ENCODE peak calls at places on chromosomes 4 and X, in four cellular contexts. Q is left lung, M is sigmoid colon, P is fibroblast of pulmonary artery. B is an unnamed sample.

GRCh38 chr4:89283226-89283974 is 24.2 kb downstream of the GPRIN3 start:
- DNase-seq in Q (no peak), M (no peak), P (peak; percentile 69), B (peak; percentile 9)

GRCh38 chr4:74158561-74159396 is 861 bp downstream of the MTHFD2L start:
- DNase-seq in Q (no peak), M (no peak), P (peak; percentile 61), B (peak; percentile 51)

GRCh38 chrX:49071877-49072711 is 1.7 kb downstream of the PRAF2 start:
- DNase-seq in Q (peak; percentile 83), M (peak; percentile 94), P (peak; percentile 73), B (peak; percentile 84)

GRCh38 chr4:48483777-48484493 is 792 bp downstream of the SLC10A4 start:
- DNase-seq in Q (no peak), M (no peak), P (no peak), B (no peak)

GRCh38 chr4:98508825-98509539 is 149.4 kb downstream of the TSPAN5 start:
- DNase-seq in Q (no peak), M (no peak), P (no peak), B (no peak)

GRCh38 chr4:157270108-157270507 is 49.6 kb downstream of the GRIA2 start:
- DNase-seq in Q (no peak), M (no peak), P (no peak), B (no peak)

GRCh38 chrX:776529-777230 is 146.1 kb downstream of the SHOX start:
- DNase-seq in Q (no peak), M (no peak), P (no peak), B (no peak)

GRCh38 chr4:122038896-122039295 is 87.0 kb upstream of the TRPC3 start:
- DNase-seq in Q (no peak), M (no peak), P (no peak), B (no peak)

GRCh38 chr4:125235971-125236370 is 78.8 kb upstream of the FAT4 start:
- DNase-seq in Q (no peak), M (no peak), P (no peak), B (no peak)

GRCh38 chr4:121070274-121070673 is 2.1 kb downstream of the NDNF start:
- DNase-seq in Q (peak; percentile 49), M (peak; percentile 62), P (no peak), B (no peak)

GRCh38 chrX:135345328-135345645 is 36.0 kb downstream of the ETDC start:
- DNase-seq in Q (no peak), M (peak; percentile 70), P (peak; percentile 65), B (peak; percentile 67)

GRCh38 chr4:52931238-52931637 is 69.1 kb downstream of the RASL11B start:
- DNase-seq in Q (no peak), M (no peak), P (no peak), B (no peak)

GRCh38 chrX:153488231-153488914 is 6.4 kb upstream of the BGN start:
- DNase-seq in Q (no peak), M (no peak), P (peak; percentile 62), B (peak; percentile 58)

GRCh38 chrX:109448539-109448938 is 33.3 kb downstream of the GUCY2F start:
- DNase-seq in Q (no peak), M (no peak), P (no peak), B (peak; percentile 7)

GRCh38 chr4:168019019-168019651 is 73.2 kb upstream of the ANXA10 start:
- DNase-seq in Q (no peak), M (no peak), P (peak; percentile 40), B (peak; percentile 77)

GRCh38 chr4:180808862-180809261 is 1434.3 kb upstream of the TENM3 start:
- DNase-seq in Q (no peak), M (no peak), P (no peak), B (no peak)

GRCh38 chr4:66564901-66565648 is 894.8 kb upstream of the EPHA5 start:
- DNase-seq in Q (no peak), M (no peak), P (peak; percentile 87), B (peak; percentile 99)

GRCh38 chrX:68433155-68433980 is at the start of gene OPHN1:
- DNase-seq in Q (peak; percentile 83), M (peak; percentile 90), P (peak; percentile 78), B (peak; percentile 79)

GRCh38 chr4:166625018-166625637 is 609.2 kb downstream of the SPOCK3 start:
- DNase-seq in Q (no peak), M (no peak), P (no peak), B (no peak)

GRCh38 chr4:176538217-176538925 is 218.6 kb downstream of the SPCS3 start:
- DNase-seq in Q (no peak), M (no peak), P (peak; percentile 86), B (peak; percentile 93)

GRCh38 chr4:105401278-105401677 is 72.6 kb downstream of the PPA2 start:
- DNase-seq in Q (no peak), M (no peak), P (no peak), B (no peak)

GRCh38 chr4:1471443-1472147 is 65.4 kb upstream of the NKX1-1 start:
- DNase-seq in Q (peak; percentile 20), M (peak; percentile 48), P (no peak), B (peak; percentile 1)

GRCh38 chrX:33969105-33969504 is 163.0 kb downstream of the FAM47A start:
- DNase-seq in Q (no peak), M (no peak), P (no peak), B (no peak)

GRCh38 chr4:4564522-4564921 is 22.7 kb upstream of the STX18 start:
- DNase-seq in Q (no peak), M (no peak), P (no peak), B (peak; percentile 67)

GRCh38 chrX:17805120-17805519 is 56.0 kb downstream of the RAI2 start:
- DNase-seq in Q (no peak), M (no peak), P (no peak), B (no peak)
- TF ChIP-seq CTCF in Q (no peak), M (no peak), P (no peak), B (no peak)

DNA sequence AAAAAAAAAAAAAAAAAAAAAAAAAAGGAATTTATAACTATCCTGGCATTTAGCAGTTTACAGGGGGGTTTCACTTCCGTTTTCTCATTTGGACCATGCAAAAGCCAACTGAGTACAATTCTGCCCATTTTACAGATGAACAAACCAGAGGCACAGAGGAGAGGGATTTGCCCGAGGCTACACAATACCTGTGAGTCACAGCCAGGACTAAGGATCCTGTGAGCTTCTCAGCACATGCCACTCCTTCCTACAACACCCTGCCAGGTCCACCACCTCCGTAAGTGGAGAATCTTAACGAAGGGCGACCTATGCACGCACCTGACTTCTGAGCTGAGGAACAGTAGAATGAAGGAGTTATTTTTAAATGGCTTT is 75.4 kb upstream of the USP9X start:
- DNase-seq in Q (no peak), M (no peak), P (no peak), B (no peak)
- H3K4me3 ChIP-seq in Q (no peak overlapping the region), M (peak overlapping the region; percentile 31), P (no peak overlapping the region), B (peak overlapping the region; percentile 25)

GRCh38 chr4:185227131-185227551 is 17.7 kb downstream of the SNX25 start:
- DNase-seq in Q (no peak), M (no peak), P (no peak), B (no peak)
- TF ChIP-seq CTCF in Q (no peak), M (peak; percentile 12), P (peak; percentile 20), B (peak; percentile 36)

GRCh38 chr4:87019898-87020297 is 85.1 kb downstream of the AFF1 start:
- DNase-seq in Q (no peak), M (no peak), P (no peak), B (no peak)

GRCh38 chr4:87017580-87018061 is 82.8 kb downstream of the AFF1 start:
- DNase-seq in Q (no peak), M (no peak), P (peak; percentile 91), B (peak; percentile 79)

GRCh38 chr4:87014284-87014782 is 79.5 kb downstream of the AFF1 start:
- DNase-seq in Q (no peak), M (no peak), P (peak; percentile 83), B (peak; percentile 80)

GRCh38 chr4:87019243-87019817 is 84.5 kb downstream of the AFF1 start:
- DNase-seq in Q (no peak), M (no peak), P (no peak), B (no peak)

DNA sequence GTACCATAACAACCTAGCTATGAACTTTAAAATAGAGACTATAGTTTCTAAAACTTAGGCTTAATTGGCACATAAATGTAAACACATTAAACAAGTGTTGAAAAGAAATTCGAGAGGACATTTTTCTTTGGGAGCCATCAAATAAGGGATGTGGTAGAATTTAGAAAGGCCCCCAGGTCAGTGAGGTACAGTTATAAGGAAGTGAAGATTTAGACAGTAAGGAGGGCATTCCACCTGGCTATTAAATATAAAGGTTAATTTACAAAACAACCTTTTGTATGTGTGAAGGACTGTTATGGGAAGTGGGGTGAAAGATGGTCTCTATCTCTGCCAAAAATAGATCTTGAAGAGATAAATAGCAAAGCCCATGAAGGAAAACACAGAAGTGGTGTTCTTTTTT is 83.9 kb downstream of the AFF1 start:
- DNase-seq in Q (no peak), M (no peak), P (no peak), B (no peak)
- H3K4me3 ChIP-seq in Q (no peak overlapping the region), M (no peak overlapping the region), P (no peak overlapping the region), B (no peak overlapping the region)

GRCh38 chr4:6763330-6763851 is 19.1 kb upstream of the KIAA0232 start:
- DNase-seq in Q (no peak), M (no peak), P (no peak), B (no peak)
- TF ChIP-seq CTCF in Q (no peak), M (no peak), P (no peak), B (no peak)

B was measured in fibroblast of the aortic adventitia.